ENCODE peak calls at places on chromosomes 2 and 18, in eight cellular contexts. Q is breast epithelium, Z is heart left ventricle, R is ovary, Y is hepatocyte, C is trophoblast cell, G is astrocyte, O is neuronal stem cell. B is an unnamed sample.

GRCh38 chr2:39175391-39175790 is 54.5 kb upstream of the SOS1 start:
- DNase-seq in Q (no peak), Z (no peak), R (no peak), Y (no peak), C (no peak), G (no peak), O (no peak), B (no peak)

GRCh38 chr18:49934457-49934856 is 121.1 kb upstream of the ACAA2 start:
- DNase-seq in Q (no peak), Z (no peak), R (no peak), Y (no peak), C (no peak), G (peak; percentile 11), O (no peak), B (no peak)

GRCh38 chr2:43041661-43042360 is 184.6 kb downstream of the ZFP36L2 start:
- DNase-seq in Q (no peak), Z (no peak), R (peak; percentile 81), Y (peak; percentile 96), C (peak; percentile 64), G (peak; percentile 99), O (peak; percentile 35), B (no peak)

GRCh38 chr2:199457147-199458016 is at the start of gene SATB2:
- DNase-seq in Q (no peak), Z (no peak), R (no peak), Y (peak; percentile 56), C (peak; percentile 62), G (peak; percentile 76), O (peak; percentile 31), B (peak; percentile 49)

GRCh38 chr18:55688066-55688465 is 100.1 kb upstream of the TCF4 start:
- DNase-seq in Q (no peak), Z (no peak), R (no peak), Y (no peak), C (peak; percentile 74), G (no peak), O (no peak), B (no peak)

GRCh38 chr2:241816431-241817121 is 7.6 kb downstream of the NEU4 start:
- DNase-seq in Q (peak; percentile 7), Z (no peak), R (no peak), Y (no peak), C (no peak), G (no peak), O (no peak), B (peak; percentile 38)

GRCh38 chr2:217513256-217513655 is 489.5 kb downstream of the TNS1 start:
- DNase-seq in Q (no peak), Z (no peak), R (no peak), Y (no peak), C (no peak), G (peak; percentile 38), O (no peak), B (no peak)

GRCh38 chr2:129318581-129319421 is 660.7 kb upstream of the RAB6C start:
- DNase-seq in Q (no peak), Z (no peak), R (no peak), Y (peak; percentile 37), C (no peak), G (no peak), O (no peak), B (no peak)

GRCh38 chr2:119367472-119368099 is 809 bp downstream of the DBI start:
- DNase-seq in Q (peak; percentile 44), Z (peak; percentile 76), R (no peak), Y (peak; percentile 76), C (peak; percentile 44), G (no peak), O (peak; percentile 47), B (peak; percentile 76)

GRCh38 chr18:13629841-13630747 is 96.3 kb downstream of the FAM210A start:
- DNase-seq in Q (no peak), Z (peak; percentile 62), R (peak; percentile 40), Y (peak; percentile 82), C (peak; percentile 55), G (peak; percentile 10), O (peak; percentile 64), B (no peak)

GRCh38 chr2:176098366-176099158 is 1.0 kb upstream of the HOXD12 start:
- DNase-seq in Q (no peak), Z (peak; percentile 14), R (no peak), Y (no peak), C (no peak), G (no peak), O (no peak), B (no peak)

GRCh38 chr18:77056399-77057015 is 76.1 kb downstream of the MBP start:
- DNase-seq in Q (no peak), Z (no peak), R (no peak), Y (peak; percentile 78), C (no peak), G (no peak), O (no peak), B (peak; percentile 81)

GRCh38 chr2:227388537-227389011 is 825 bp upstream of the SCYGR1 start:
- DNase-seq in Q (no peak), Z (no peak), R (no peak), Y (no peak), C (peak; percentile 93), G (peak; percentile 94), O (no peak), B (no peak)

GRCh38 chr2:191222952-191223351 is 22.3 kb upstream of the MYO1B start:
- DNase-seq in Q (no peak), Z (peak; percentile 35), R (no peak), Y (no peak), C (no peak), G (no peak), O (no peak), B (no peak)

GRCh38 chr18:48949606-48950535 is 894 bp downstream of the SMAD7 start:
- DNase-seq in Q (no peak), Z (no peak), R (peak; percentile 46), Y (peak; percentile 60), C (peak; percentile 58), G (no peak), O (peak; percentile 60), B (peak; percentile 72)

GRCh38 chr2:156087875-156088274 is 244.6 kb downstream of the NR4A2 start:
- DNase-seq in Q (no peak), Z (no peak), R (no peak), Y (no peak), C (no peak), G (peak; percentile 66), O (no peak), B (no peak)

GRCh38 chr2:201709049-201709448 is 10.6 kb upstream of the MPP4 start:
- DNase-seq in Q (no peak), Z (no peak), R (no peak), Y (no peak), C (no peak), G (no peak), O (no peak), B (no peak)

GRCh38 chr2:75076088-75076487 is 117.6 kb downstream of the POLE4 start:
- DNase-seq in Q (no peak), Z (no peak), R (no peak), Y (no peak), C (no peak), G (no peak), O (no peak), B (no peak)

GRCh38 chr2:110716959-110717645 is 15.3 kb upstream of the ACOXL start:
- DNase-seq in Q (no peak), Z (no peak), R (no peak), Y (no peak), C (no peak), G (no peak), O (no peak), B (no peak)

GRCh38 chr2:230414302-230414701 is 1.7 kb upstream of the SP100 start:
- DNase-seq in Q (no peak), Z (no peak), R (no peak), Y (no peak), C (no peak), G (no peak), O (no peak), B (no peak)

GRCh38 chr2:230413465-230413864 is 2.5 kb upstream of the SP100 start:
- DNase-seq in Q (no peak), Z (no peak), R (no peak), Y (no peak), C (no peak), G (no peak), O (no peak), B (no peak)

GRCh38 chr2:230418341-230419016 is 2.5 kb downstream of the SP100 start:
- DNase-seq in Q (no peak), Z (no peak), R (no peak), Y (no peak), C (no peak), G (peak; percentile 77), O (no peak), B (no peak)

GRCh38 chr2:230416061-230416721 is at the start of gene SP100:
- DNase-seq in Q (peak; percentile 76), Z (peak; percentile 81), R (peak; percentile 77), Y (peak; percentile 86), C (peak; percentile 81), G (peak; percentile 74), O (no peak), B (peak; percentile 85)

GRCh38 chr2:230417436-230417835 is 1.4 kb downstream of the SP100 start:
- DNase-seq in Q (no peak), Z (no peak), R (no peak), Y (no peak), C (no peak), G (no peak), O (no peak), B (no peak)
- H3K4me1 ChIP-seq in Q (peaks cover 8% of the 10 kb centered on the region), Z (peaks cover 61% of the 10 kb centered on the region), R (peaks cover 8% of the 10 kb centered on the region), Y (peaks cover 4% of the 10 kb centered on the region), C (peaks cover 6% of the 10 kb centered on the region), G (peaks cover 25% of the 10 kb centered on the region), O (no peaks in the 10 kb centered on the region), B (peaks cover 72% of the 10 kb centered on the region)

GRCh38 chr2:15169326-15170038 is 391.7 kb downstream of the NBAS start:
- DNase-seq in Q (no peak), Z (no peak), R (no peak), Y (peak; percentile 78), C (peak; percentile 98), G (peak; percentile 96), O (no peak), B (no peak)
- H3K4me1 ChIP-seq in Q (no peaks in the 10 kb centered on the region), Z (peaks cover 14% of the 10 kb centered on the region), R (no peaks in the 10 kb centered on the region), Y (peaks cover 27% of the 10 kb centered on the region), C (peaks cover 17% of the 10 kb centered on the region), G (peaks cover 18% of the 10 kb centered on the region), O (peaks cover 18% of the 10 kb centered on the region), B (no peaks in the 10 kb centered on the region)

DNA sequence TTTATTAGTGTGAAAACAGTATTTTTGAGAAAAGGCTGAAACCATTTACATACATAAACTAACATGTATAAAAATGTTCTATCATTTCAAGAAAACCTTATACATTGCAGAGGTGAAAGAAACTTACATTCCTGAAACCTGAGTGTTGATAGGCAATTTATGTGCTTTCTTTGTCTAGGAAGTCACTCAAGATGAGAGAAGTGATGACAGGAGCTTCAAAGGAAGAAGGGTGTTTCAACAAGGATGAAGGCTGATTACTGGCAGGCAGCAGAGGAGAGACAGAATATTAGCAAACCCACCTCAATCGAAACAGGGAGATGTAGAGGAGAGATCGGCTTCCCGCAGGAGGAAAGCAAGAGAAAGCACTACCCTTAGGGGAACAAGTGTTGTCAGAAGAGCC is 124.9 kb downstream of the PRELID3A start:
- DNase-seq in Q (no peak), Z (no peak), R (no peak), Y (no peak), C (no peak), G (no peak), O (no peak), B (no peak)
- H3K4me1 ChIP-seq in Q (no peaks in the 10 kb centered on the region), Z (no peaks in the 10 kb centered on the region), R (no peaks in the 10 kb centered on the region), Y (no peaks in the 10 kb centered on the region), C (no peaks in the 10 kb centered on the region), G (no peaks in the 10 kb centered on the region), O (no peaks in the 10 kb centered on the region), B (no peaks in the 10 kb centered on the region)

DNA sequence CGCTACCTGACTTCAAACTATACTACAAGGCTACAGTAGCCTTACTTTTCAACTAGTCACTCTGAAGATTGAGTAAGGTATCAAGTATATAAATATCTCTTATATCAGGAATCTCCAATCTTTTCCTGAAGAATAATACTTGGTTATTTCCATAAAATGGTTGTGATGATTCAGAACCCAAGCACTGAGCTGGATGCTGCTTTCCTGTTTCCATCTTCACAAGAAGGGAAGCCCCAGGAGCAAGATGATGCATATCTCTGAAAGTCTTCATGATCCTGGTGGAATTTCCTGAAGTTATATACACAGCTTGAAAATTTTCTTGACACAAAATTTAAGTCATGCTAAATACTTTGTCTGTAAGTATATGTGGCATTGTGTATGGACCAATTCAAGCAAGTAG is 243.9 kb upstream of the TANK start:
- DNase-seq in Q (no peak), Z (no peak), R (no peak), Y (no peak), C (no peak), G (no peak), O (no peak), B (no peak)
- H3K4me1 ChIP-seq in Q (no peaks in the 10 kb centered on the region), Z (peaks cover 50% of the 10 kb centered on the region), R (peaks cover 6% of the 10 kb centered on the region), Y (peaks cover 5% of the 10 kb centered on the region), C (no peaks in the 10 kb centered on the region), G (peaks cover 5% of the 10 kb centered on the region), O (peaks cover 5% of the 10 kb centered on the region), B (peaks cover 7% of the 10 kb centered on the region)